ENCODE peak calls at places on chromosomes 3 and 15, in ten cellular contexts. One of them, this sample, is unnamed.
A peak's percentile ranks its signal among the peaks of the same experiment; 100 is the strongest.

GRCh38 chr3:172698650-172699049 is 12.2 kb downstream of the NCEH1 start:
- DNase-seq in posterior vena cava: no peak
- DNase-seq in HS-27A: no peak
- DNase-seq in HFF-Myc: no peak
- DNase-seq in NCI-H524: no peak
- DNase-seq in RCC 7860: no peak
- DNase-seq in NCI-H2081: no peak
- DNase-seq in ovary: no peak
- DNase-seq in activated naive CD4-positive, alpha-beta T cell treated with anti-CD3 and anti-CD28 coated beads, Interleukin-2, amount 50 U/mL, for 72 hours: no peak
- DNase-seq in HEK293T: no peak
- DNase-seq in this sample: no peak

GRCh38 chr15:78714890-78715289 is 73.9 kb upstream of the CHRNB4 start:
- DNase-seq in RCC 7860: peak; percentile 40
- DNase-seq in NCI-H2081: peak; percentile 22
- DNase-seq in HS-27A: no peak
- DNase-seq in NCI-H524: no peak
- DNase-seq in posterior vena cava: no peak
- DNase-seq in activated naive CD4-positive, alpha-beta T cell treated with anti-CD3 and anti-CD28 coated beads, Interleukin-2, amount 50 U/mL, for 72 hours: peak; percentile 22
- DNase-seq in HFF-Myc: no peak
- DNase-seq in HEK293T: no peak
- DNase-seq in ovary: no peak
- DNase-seq in this sample: peak; percentile 49

GRCh38 chr3:141746962-141747361 is 8.9 kb downstream of the RNF7 start:
- DNase-seq in NCI-H2081: no peak
- DNase-seq in posterior vena cava: no peak
- DNase-seq in HEK293T: no peak
- DNase-seq in HS-27A: no peak
- DNase-seq in ovary: no peak
- DNase-seq in RCC 7860: no peak
- DNase-seq in activated naive CD4-positive, alpha-beta T cell treated with anti-CD3 and anti-CD28 coated beads, Interleukin-2, amount 50 U/mL, for 72 hours: no peak
- DNase-seq in NCI-H524: no peak
- DNase-seq in HFF-Myc: no peak
- DNase-seq in this sample: no peak

GRCh38 chr3:11077466-11077865 is 76.8 kb upstream of the HRH1 start:
- DNase-seq in posterior vena cava: no peak
- DNase-seq in HS-27A: no peak
- DNase-seq in activated naive CD4-positive, alpha-beta T cell treated with anti-CD3 and anti-CD28 coated beads, Interleukin-2, amount 50 U/mL, for 72 hours: no peak
- DNase-seq in NCI-H2081: no peak
- DNase-seq in ovary: no peak
- DNase-seq in RCC 7860: no peak
- DNase-seq in HEK293T: no peak
- DNase-seq in NCI-H524: no peak
- DNase-seq in HFF-Myc: no peak
- DNase-seq in this sample: peak; percentile 72

GRCh38 chr3:51955893-51956770 is 951 bp downstream of the GPR62 start:
- DNase-seq in posterior vena cava: no peak
- DNase-seq in RCC 7860: no peak
- DNase-seq in activated naive CD4-positive, alpha-beta T cell treated with anti-CD3 and anti-CD28 coated beads, Interleukin-2, amount 50 U/mL, for 72 hours: peak; percentile 38
- DNase-seq in NCI-H2081: no peak
- DNase-seq in HS-27A: no peak
- DNase-seq in ovary: peak; percentile 78
- DNase-seq in HFF-Myc: no peak
- DNase-seq in HEK293T: no peak
- DNase-seq in NCI-H524: peak; percentile 12
- DNase-seq in this sample: peak; percentile 74

GRCh38 chr3:122992628-122993570 is 34.7 kb downstream of the SEMA5B start:
- DNase-seq in HEK293T: no peak
- DNase-seq in RCC 7860: no peak
- DNase-seq in posterior vena cava: peak; percentile 86
- DNase-seq in HS-27A: no peak
- DNase-seq in HFF-Myc: no peak
- DNase-seq in activated naive CD4-positive, alpha-beta T cell treated with anti-CD3 and anti-CD28 coated beads, Interleukin-2, amount 50 U/mL, for 72 hours: no peak
- DNase-seq in NCI-H2081: no peak
- DNase-seq in ovary: no peak
- DNase-seq in NCI-H524: peak; percentile 85
- DNase-seq in this sample: no peak

GRCh38 chr3:189132125-189132744 is 39.5 kb upstream of the TPRG1 start:
- DNase-seq in NCI-H524: no peak
- DNase-seq in RCC 7860: peak; percentile 78
- DNase-seq in ovary: peak; percentile 18
- DNase-seq in activated naive CD4-positive, alpha-beta T cell treated with anti-CD3 and anti-CD28 coated beads, Interleukin-2, amount 50 U/mL, for 72 hours: peak; percentile 57
- DNase-seq in HEK293T: no peak
- DNase-seq in HS-27A: peak; percentile 52
- DNase-seq in posterior vena cava: peak; percentile 88
- DNase-seq in NCI-H2081: no peak
- DNase-seq in HFF-Myc: peak; percentile 69
- DNase-seq in this sample: peak; percentile 71

GRCh38 chr15:78259232-78259631 is 5.1 kb upstream of the DNAJA4 start:
- DNase-seq in HS-27A: no peak
- DNase-seq in RCC 7860: no peak
- DNase-seq in HEK293T: no peak
- DNase-seq in activated naive CD4-positive, alpha-beta T cell treated with anti-CD3 and anti-CD28 coated beads, Interleukin-2, amount 50 U/mL, for 72 hours: no peak
- DNase-seq in HFF-Myc: no peak
- DNase-seq in posterior vena cava: no peak
- DNase-seq in NCI-H524: no peak
- DNase-seq in ovary: no peak
- DNase-seq in NCI-H2081: no peak
- DNase-seq in this sample: no peak

GRCh38 chr3:151901282-151901945 is 28.0 kb downstream of the SUCNR1 start:
- DNase-seq in NCI-H524: no peak
- DNase-seq in ovary: no peak
- DNase-seq in posterior vena cava: no peak
- DNase-seq in RCC 7860: no peak
- DNase-seq in HFF-Myc: no peak
- DNase-seq in activated naive CD4-positive, alpha-beta T cell treated with anti-CD3 and anti-CD28 coated beads, Interleukin-2, amount 50 U/mL, for 72 hours: no peak
- DNase-seq in HEK293T: no peak
- DNase-seq in HS-27A: no peak
- DNase-seq in NCI-H2081: no peak
- DNase-seq in this sample: peak; percentile 27

GRCh38 chr15:56586206-56586605 is 121.3 kb upstream of the MNS1 start:
- DNase-seq in HFF-Myc: no peak
- DNase-seq in RCC 7860: no peak
- DNase-seq in NCI-H2081: no peak
- DNase-seq in activated naive CD4-positive, alpha-beta T cell treated with anti-CD3 and anti-CD28 coated beads, Interleukin-2, amount 50 U/mL, for 72 hours: no peak
- DNase-seq in NCI-H524: no peak
- DNase-seq in HS-27A: no peak
- DNase-seq in HEK293T: no peak
- DNase-seq in ovary: no peak
- DNase-seq in posterior vena cava: no peak
- DNase-seq in this sample: no peak

GRCh38 chr3:116001063-116001765 is 377.9 kb downstream of the GAP43 start:
- DNase-seq in HFF-Myc: no peak
- DNase-seq in ovary: no peak
- DNase-seq in NCI-H2081: no peak
- DNase-seq in RCC 7860: no peak
- DNase-seq in posterior vena cava: no peak
- DNase-seq in NCI-H524: no peak
- DNase-seq in activated naive CD4-positive, alpha-beta T cell treated with anti-CD3 and anti-CD28 coated beads, Interleukin-2, amount 50 U/mL, for 72 hours: no peak
- DNase-seq in HS-27A: no peak
- DNase-seq in HEK293T: no peak
- DNase-seq in this sample: peak; percentile 40

GRCh38 chr15:50176869-50177268 is 5.1 kb upstream of the SLC27A2 start:
- DNase-seq in HEK293T: no peak
- DNase-seq in RCC 7860: no peak
- DNase-seq in HS-27A: no peak
- DNase-seq in activated naive CD4-positive, alpha-beta T cell treated with anti-CD3 and anti-CD28 coated beads, Interleukin-2, amount 50 U/mL, for 72 hours: no peak
- DNase-seq in NCI-H524: no peak
- DNase-seq in posterior vena cava: no peak
- DNase-seq in ovary: no peak
- DNase-seq in HFF-Myc: no peak
- DNase-seq in NCI-H2081: no peak
- DNase-seq in this sample: peak; percentile 39

GRCh38 chr15:52071570-52071969 is 41.0 kb downstream of the BCL2L10 start:
- DNase-seq in HEK293T: no peak
- DNase-seq in NCI-H524: no peak
- DNase-seq in HFF-Myc: no peak
- DNase-seq in posterior vena cava: no peak
- DNase-seq in activated naive CD4-positive, alpha-beta T cell treated with anti-CD3 and anti-CD28 coated beads, Interleukin-2, amount 50 U/mL, for 72 hours: no peak
- DNase-seq in HS-27A: no peak
- DNase-seq in NCI-H2081: no peak
- DNase-seq in RCC 7860: no peak
- DNase-seq in ovary: no peak
- DNase-seq in this sample: peak; percentile 94

GRCh38 chr15:96551196-96551595 is 220.7 kb downstream of the NR2F2 start:
- DNase-seq in NCI-H2081: no peak
- DNase-seq in RCC 7860: peak; percentile 51
- DNase-seq in HS-27A: no peak
- DNase-seq in ovary: no peak
- DNase-seq in NCI-H524: no peak
- DNase-seq in activated naive CD4-positive, alpha-beta T cell treated with anti-CD3 and anti-CD28 coated beads, Interleukin-2, amount 50 U/mL, for 72 hours: no peak
- DNase-seq in HEK293T: no peak
- DNase-seq in posterior vena cava: no peak
- DNase-seq in HFF-Myc: no peak
- DNase-seq in this sample: peak; percentile 8

GRCh38 chr3:175526191-175526590 is 667.1 kb downstream of the NAALADL2 start:
- DNase-seq in ovary: no peak
- DNase-seq in HEK293T: no peak
- DNase-seq in posterior vena cava: no peak
- DNase-seq in NCI-H524: no peak
- DNase-seq in HS-27A: no peak
- DNase-seq in RCC 7860: no peak
- DNase-seq in HFF-Myc: no peak
- DNase-seq in NCI-H2081: no peak
- DNase-seq in activated naive CD4-positive, alpha-beta T cell treated with anti-CD3 and anti-CD28 coated beads, Interleukin-2, amount 50 U/mL, for 72 hours: no peak
- DNase-seq in this sample: no peak

GRCh38 chr15:42194502-42194901 is 13.6 kb downstream of the VPS39 start:
- DNase-seq in activated naive CD4-positive, alpha-beta T cell treated with anti-CD3 and anti-CD28 coated beads, Interleukin-2, amount 50 U/mL, for 72 hours: no peak
- DNase-seq in NCI-H2081: no peak
- DNase-seq in ovary: no peak
- DNase-seq in RCC 7860: no peak
- DNase-seq in posterior vena cava: no peak
- DNase-seq in HS-27A: no peak
- DNase-seq in HFF-Myc: no peak
- DNase-seq in NCI-H524: no peak
- DNase-seq in HEK293T: no peak
- DNase-seq in this sample: peak; percentile 82

GRCh38 chr15:39682366-39682765 is 100.3 kb downstream of the FSIP1 start:
- DNase-seq in NCI-H524: no peak
- DNase-seq in NCI-H2081: no peak
- DNase-seq in ovary: no peak
- DNase-seq in RCC 7860: no peak
- DNase-seq in activated naive CD4-positive, alpha-beta T cell treated with anti-CD3 and anti-CD28 coated beads, Interleukin-2, amount 50 U/mL, for 72 hours: no peak
- DNase-seq in HEK293T: no peak
- DNase-seq in posterior vena cava: no peak
- DNase-seq in HS-27A: no peak
- DNase-seq in HFF-Myc: no peak
- DNase-seq in this sample: no peak

GRCh38 chr3:71425491-71426071 is 157.9 kb downstream of the FOXP1 start:
- DNase-seq in HEK293T: no peak
- DNase-seq in HS-27A: no peak
- DNase-seq in activated naive CD4-positive, alpha-beta T cell treated with anti-CD3 and anti-CD28 coated beads, Interleukin-2, amount 50 U/mL, for 72 hours: no peak
- DNase-seq in RCC 7860: peak; percentile 80
- DNase-seq in ovary: no peak
- DNase-seq in posterior vena cava: no peak
- DNase-seq in NCI-H524: no peak
- DNase-seq in NCI-H2081: no peak
- DNase-seq in HFF-Myc: peak; percentile 40
- DNase-seq in this sample: peak; percentile 74

GRCh38 chr15:77515613-77516012 is 94.9 kb downstream of the HMG20A start:
- DNase-seq in HEK293T: no peak
- DNase-seq in activated naive CD4-positive, alpha-beta T cell treated with anti-CD3 and anti-CD28 coated beads, Interleukin-2, amount 50 U/mL, for 72 hours: no peak
- DNase-seq in RCC 7860: no peak
- DNase-seq in NCI-H524: no peak
- DNase-seq in HS-27A: no peak
- DNase-seq in HFF-Myc: no peak
- DNase-seq in ovary: no peak
- DNase-seq in posterior vena cava: no peak
- DNase-seq in NCI-H2081: no peak
- DNase-seq in this sample: no peak

GRCh38 chr15:55224892-55225291 is 28.2 kb upstream of the RSL24D1 start:
- DNase-seq in posterior vena cava: no peak
- DNase-seq in HEK293T: no peak
- DNase-seq in NCI-H524: no peak
- DNase-seq in NCI-H2081: no peak
- DNase-seq in RCC 7860: peak; percentile 45
- DNase-seq in activated naive CD4-positive, alpha-beta T cell treated with anti-CD3 and anti-CD28 coated beads, Interleukin-2, amount 50 U/mL, for 72 hours: no peak
- DNase-seq in HS-27A: no peak
- DNase-seq in ovary: no peak
- DNase-seq in HFF-Myc: no peak
- DNase-seq in this sample: no peak

GRCh38 chr3:22372292-22372949 is 621.4 kb upstream of the ZNF385D start:
- DNase-seq in activated naive CD4-positive, alpha-beta T cell treated with anti-CD3 and anti-CD28 coated beads, Interleukin-2, amount 50 U/mL, for 72 hours: no peak
- DNase-seq in NCI-H524: no peak
- DNase-seq in HFF-Myc: no peak
- DNase-seq in NCI-H2081: peak; percentile 12
- DNase-seq in HEK293T: no peak
- DNase-seq in posterior vena cava: peak; percentile 75
- DNase-seq in ovary: peak; percentile 13
- DNase-seq in RCC 7860: no peak
- DNase-seq in HS-27A: no peak
- DNase-seq in this sample: no peak

GRCh38 chr15:42073418-42073817 is 20.9 kb downstream of the PLA2G4D start:
- DNase-seq in posterior vena cava: no peak
- DNase-seq in HS-27A: no peak
- DNase-seq in HEK293T: no peak
- DNase-seq in ovary: no peak
- DNase-seq in HFF-Myc: no peak
- DNase-seq in NCI-H524: no peak
- DNase-seq in NCI-H2081: no peak
- DNase-seq in activated naive CD4-positive, alpha-beta T cell treated with anti-CD3 and anti-CD28 coated beads, Interleukin-2, amount 50 U/mL, for 72 hours: no peak
- DNase-seq in RCC 7860: no peak
- DNase-seq in this sample: peak; percentile 36

GRCh38 chr15:47682661-47683060 is 34.6 kb upstream of the SEMA6D start:
- DNase-seq in RCC 7860: no peak
- DNase-seq in HFF-Myc: no peak
- DNase-seq in HS-27A: no peak
- DNase-seq in NCI-H524: no peak
- DNase-seq in activated naive CD4-positive, alpha-beta T cell treated with anti-CD3 and anti-CD28 coated beads, Interleukin-2, amount 50 U/mL, for 72 hours: no peak
- DNase-seq in posterior vena cava: no peak
- DNase-seq in HEK293T: no peak
- DNase-seq in ovary: no peak
- DNase-seq in NCI-H2081: no peak
- DNase-seq in this sample: no peak

GRCh38 chr15:31276596-31277298 is 49.9 kb upstream of the KLF13 start:
- DNase-seq in posterior vena cava: peak; percentile 58
- DNase-seq in HS-27A: no peak
- DNase-seq in activated naive CD4-positive, alpha-beta T cell treated with anti-CD3 and anti-CD28 coated beads, Interleukin-2, amount 50 U/mL, for 72 hours: no peak
- DNase-seq in NCI-H2081: peak; percentile 73
- DNase-seq in HEK293T: no peak
- DNase-seq in RCC 7860: no peak
- DNase-seq in HFF-Myc: no peak
- DNase-seq in NCI-H524: peak; percentile 99
- DNase-seq in ovary: no peak
- DNase-seq in this sample: no peak

GRCh38 chr3:144104146-144104545 is 132.5 kb downstream of the DIPK2A start:
- DNase-seq in ovary: no peak
- DNase-seq in activated naive CD4-positive, alpha-beta T cell treated with anti-CD3 and anti-CD28 coated beads, Interleukin-2, amount 50 U/mL, for 72 hours: no peak
- DNase-seq in NCI-H524: peak; percentile 74
- DNase-seq in NCI-H2081: peak; percentile 74
- DNase-seq in HEK293T: no peak
- DNase-seq in RCC 7860: no peak
- DNase-seq in HFF-Myc: no peak
- DNase-seq in posterior vena cava: no peak
- DNase-seq in HS-27A: no peak
- DNase-seq in this sample: no peak

GRCh38 chr3:102180291-102180931 is 254.4 kb upstream of the ZPLD1 start:
- DNase-seq in ovary: no peak
- DNase-seq in posterior vena cava: no peak
- DNase-seq in RCC 7860: peak; percentile 79
- DNase-seq in NCI-H524: no peak
- DNase-seq in activated naive CD4-positive, alpha-beta T cell treated with anti-CD3 and anti-CD28 coated beads, Interleukin-2, amount 50 U/mL, for 72 hours: no peak
- DNase-seq in HS-27A: peak; percentile 79
- DNase-seq in NCI-H2081: no peak
- DNase-seq in HEK293T: no peak
- DNase-seq in HFF-Myc: no peak
- DNase-seq in this sample: peak; percentile 58

GRCh38 chr15:25905140-25905539 is 42.0 kb upstream of the ATP10A start:
- DNase-seq in HS-27A: no peak
- DNase-seq in NCI-H524: no peak
- DNase-seq in posterior vena cava: peak; percentile 87
- DNase-seq in ovary: no peak
- DNase-seq in activated naive CD4-positive, alpha-beta T cell treated with anti-CD3 and anti-CD28 coated beads, Interleukin-2, amount 50 U/mL, for 72 hours: no peak
- DNase-seq in HFF-Myc: no peak
- DNase-seq in RCC 7860: peak; percentile 84
- DNase-seq in NCI-H2081: no peak
- DNase-seq in HEK293T: no peak
- DNase-seq in this sample: peak; percentile 94

GRCh38 chr3:177196473-177197040 is 725 bp downstream of the TBL1XR1 start:
- DNase-seq in posterior vena cava: no peak
- DNase-seq in activated naive CD4-positive, alpha-beta T cell treated with anti-CD3 and anti-CD28 coated beads, Interleukin-2, amount 50 U/mL, for 72 hours: peak; percentile 51
- DNase-seq in RCC 7860: no peak
- DNase-seq in NCI-H524: peak; percentile 18
- DNase-seq in HEK293T: peak; percentile 35
- DNase-seq in NCI-H2081: peak; percentile 69
- DNase-seq in HFF-Myc: no peak
- DNase-seq in HS-27A: no peak
- DNase-seq in ovary: peak; percentile 72
- DNase-seq in this sample: no peak

This sample was measured in bronchial epithelial cell.